ENCODE peak calls at places on chromosomes 6 and 20, in six cellular contexts. O, X, E, G, I and F are unnamed samples.
A peak's percentile ranks its signal among the peaks of the same experiment; 100 is the strongest.

GRCh38 chr6:17705428-17705777 is 1.3 kb downstream of the NUP153 start:
- DNase-seq in O (no peak), X (peak; percentile 90), E (no peak), G (no peak), I (peak; percentile 15), F (no peak)

GRCh38 chr6:116280960-116281316 is 1.2 kb upstream of the TSPYL1 start:
- DNase-seq in O (no peak), X (no peak), E (no peak), G (no peak), I (no peak), F (no peak)

GRCh38 chr6:157479464-157480303 is 98.7 kb downstream of the ZDHHC14 start:
- DNase-seq in O (no peak), X (no peak), E (no peak), G (no peak), I (no peak), F (no peak)

GRCh38 chr6:170221753-170222400 is 69.0 kb downstream of the DLL1 start:
- DNase-seq in O (no peak), X (no peak), E (no peak), G (no peak), I (no peak), F (no peak)

GRCh38 chr6:34792605-34793500 is 970 bp downstream of the BLTP3A start:
- DNase-seq in O (peak; percentile 6), X (peak; percentile 66), E (no peak), G (no peak), I (no peak), F (no peak)

GRCh38 chr6:106334646-106335448 is 9.3 kb upstream of the ATG5 start:
- DNase-seq in O (peak; percentile 65), X (peak; percentile 72), E (peak; percentile 27), G (no peak), I (no peak), F (no peak)

GRCh38 chr20:10131612-10132345 is 86.9 kb upstream of the SNAP25 start:
- DNase-seq in O (no peak), X (no peak), E (peak; percentile 56), G (no peak), I (peak; percentile 49), F (no peak)

GRCh38 chr6:37679539-37680476 is 17.9 kb downstream of the MDGA1 start:
- DNase-seq in O (no peak), X (no peak), E (no peak), G (no peak), I (no peak), F (no peak)

GRCh38 chr6:92377137-92377536 is 1042.2 kb downstream of the EPHA7 start:
- DNase-seq in O (no peak), X (no peak), E (no peak), G (no peak), I (no peak), F (no peak)

GRCh38 chr6:126302191-126302590 is 37.7 kb upstream of the CENPW start:
- DNase-seq in O (no peak), X (no peak), E (no peak), G (no peak), I (no peak), F (no peak)

GRCh38 chr6:145508107-145508506 is 227.2 kb downstream of the EPM2A start:
- DNase-seq in O (no peak), X (no peak), E (no peak), G (no peak), I (no peak), F (no peak)

GRCh38 chr6:26240157-26240980 is 124.6 kb upstream of the BTN3A2 start:
- DNase-seq in O (peak; percentile 82), X (peak; percentile 75), E (no peak), G (no peak), I (no peak), F (peak; percentile 30)

GRCh38 chr20:63140683-63141433 is 75.1 kb downstream of the YTHDF1 start:
- DNase-seq in O (no peak), X (no peak), E (no peak), G (no peak), I (no peak), F (no peak)

GRCh38 chr20:13200767-13201500 is 20.1 kb upstream of the ISM1 start:
- DNase-seq in O (no peak), X (no peak), E (peak; percentile 100), G (no peak), I (no peak), F (peak; percentile 42)

GRCh38 chr20:53834749-53835148 is 235.6 kb downstream of the BCAS1 start:
- DNase-seq in O (no peak), X (no peak), E (no peak), G (no peak), I (no peak), F (no peak)

GRCh38 chr6:51384736-51385135 is 566.1 kb downstream of the TFAP2B start:
- DNase-seq in O (no peak), X (no peak), E (no peak), G (no peak), I (no peak), F (no peak)

GRCh38 chr6:2072450-2072849 is 173.0 kb downstream of the GMDS start:
- DNase-seq in O (no peak), X (peak; percentile 24), E (no peak), G (no peak), I (no peak), F (no peak)

GRCh38 chr6:55474386-55474785 is 104.6 kb downstream of the HMGCLL1 start:
- DNase-seq in O (no peak), X (no peak), E (no peak), G (no peak), I (no peak), F (no peak)